ENCODE peak calls at places on chromosomes 11 and 22, in eight cellular contexts. Q is stomach, N is HL-60, A is fibroblast of lung, B is cardiac muscle cell, I is PC-9, X is spleen, F is thoracic aorta. Y is an unnamed sample.

GRCh38 chr11:48017105-48017874 is 36.9 kb downstream of the PTPRJ start:
- DNase-seq in F (no peak), N (no peak), B (no peak), Q (no peak), I (no peak), A (no peak), X (peak), Y (no peak)

GRCh38 chr11:78350646-78351165 is 66.9 kb downstream of the GAB2 start:
- DNase-seq in N (peak), A (peak), X (no peak), F (no peak), Q (no peak), I (no peak), B (no peak), Y (no peak)

GRCh38 chr22:37228106-37229011 is 15.7 kb downstream of the RAC2 start:
- DNase-seq in A (peak), X (peak), I (peak), Q (no peak), B (no peak), F (no peak), N (no peak), Y (no peak)

GRCh38 chr11:117468888-117469287 is 141.2 kb downstream of the CEP164 start:
- DNase-seq in Q (no peak), F (no peak), X (peak), N (no peak), B (no peak), A (no peak), I (no peak), Y (no peak)

GRCh38 chr11:34329876-34330275 is 27.9 kb downstream of the ABTB2 start:
- DNase-seq in I (no peak), A (no peak), B (no peak), X (no peak), F (no peak), Q (no peak), N (no peak), Y (no peak)

GRCh38 chr11:46918778-46919513 is 596 bp upstream of the LRP4 start:
- DNase-seq in N (no peak), F (no peak), I (no peak), A (no peak), B (no peak), X (no peak), Q (no peak), Y (no peak)

GRCh38 chr22:41380993-41381328 is 781 bp upstream of the TEF start:
- DNase-seq in B (peak), X (no peak), I (no peak), Q (peak), F (peak), A (peak), N (no peak), Y (peak)

GRCh38 chr11:65586676-65587075 is 8.9 kb downstream of the KCNK7 start:
- DNase-seq in I (no peak), X (no peak), Q (no peak), B (peak), A (no peak), F (no peak), N (no peak), Y (no peak)

GRCh38 chr11:30002157-30002556 is 14.7 kb downstream of the KCNA4 start:
- DNase-seq in F (no peak), Q (no peak), B (no peak), I (no peak), A (no peak), N (no peak), X (no peak), Y (no peak)

GRCh38 chr11:61762798-61763197 is 10.4 kb downstream of the MYRF start:
- DNase-seq in Q (no peak), F (no peak), A (no peak), X (no peak), N (no peak), B (peak), I (no peak), Y (no peak)

GRCh38 chr11:126355324-126355925 is at the start of gene ST3GAL4:
- DNase-seq in X (peak), I (peak), Q (peak), F (no peak), N (peak), B (peak), A (peak), Y (peak)

GRCh38 chr11:87081358-87081757 is 43.6 kb downstream of the TMEM135 start:
- DNase-seq in N (no peak), Q (no peak), I (no peak), B (no peak), A (no peak), X (no peak), F (no peak), Y (no peak)

GRCh38 chr11:57798905-57799559 is 37.4 kb downstream of the CTNND1 start:
- DNase-seq in N (no peak), I (peak), X (no peak), F (no peak), B (no peak), A (peak), Q (peak), Y (peak)

DNA sequence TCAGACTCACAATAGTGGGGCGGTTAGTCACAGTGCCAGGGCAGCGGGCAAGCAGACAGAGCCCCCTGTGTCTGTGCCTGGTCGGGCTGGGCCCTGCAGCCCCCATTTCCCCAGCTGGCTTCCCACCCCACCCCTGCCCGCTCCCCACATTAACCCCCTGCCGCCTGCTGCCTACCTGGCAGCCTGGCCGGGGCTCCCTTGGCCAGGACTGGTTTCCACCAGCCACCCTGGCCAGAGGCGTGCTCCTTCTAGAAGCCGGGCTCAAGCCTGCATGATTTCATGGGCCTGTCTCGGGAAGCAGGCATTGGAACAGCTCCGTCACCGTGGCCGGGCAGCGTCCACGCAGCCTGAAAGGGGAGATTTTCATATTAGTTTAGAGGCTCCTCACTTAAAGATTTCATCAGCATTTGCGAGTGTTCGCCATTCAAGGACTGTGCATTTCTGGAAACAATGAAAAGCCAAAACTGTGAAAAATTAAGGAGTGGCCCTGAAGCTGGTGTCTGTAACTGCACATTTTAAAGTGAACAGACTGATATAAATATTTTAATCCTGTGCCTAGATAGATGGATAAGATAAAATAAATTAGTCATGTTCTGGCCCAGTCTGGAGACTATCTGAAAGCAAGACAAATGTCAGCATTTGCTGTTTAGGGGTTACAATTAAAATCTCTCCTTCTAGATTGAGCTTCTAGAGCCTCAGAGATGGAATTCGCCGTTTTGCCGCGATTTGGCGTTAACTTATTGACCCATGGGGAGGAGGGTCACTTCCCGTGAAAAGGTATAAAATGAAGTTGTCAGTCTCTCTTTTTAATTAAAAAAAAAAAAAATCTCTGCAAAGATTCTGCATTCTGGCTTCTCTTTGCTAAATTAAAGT is 79.4 kb upstream of the WNT7B start:
- DNase-seq in X (peak), N (no peak), I (no peak), F (no peak), Q (peak), B (no peak), A (peak), Y (no peak)
- H3K4me3 ChIP-seq in X (peak), N (no peak), I (no peak), F (peak), Q (peak), B (no peak), A (no peak), Y (no peak)

DNA sequence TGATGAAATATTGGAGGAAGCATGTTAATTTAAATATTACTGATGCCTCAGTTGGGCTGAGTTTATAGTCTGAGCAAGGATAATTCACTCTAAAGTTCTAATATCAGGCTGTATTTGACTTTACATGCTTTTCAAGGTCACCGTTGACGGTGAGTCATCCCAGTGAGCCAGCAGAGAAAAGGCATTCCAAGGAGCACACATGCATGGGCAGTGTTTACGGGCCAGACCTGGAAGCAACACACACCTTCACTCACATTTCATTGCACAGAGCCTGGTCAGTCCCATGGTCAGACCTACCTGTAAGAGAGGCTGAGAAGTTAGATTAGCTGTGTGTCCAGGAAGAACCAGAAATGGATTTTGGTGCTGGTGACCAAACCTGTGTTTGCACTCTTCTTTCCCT is 53.5 kb downstream of the COMMD9 start:
- DNase-seq in A (peak), B (no peak), I (no peak), X (no peak), N (no peak), F (no peak), Q (no peak), Y (no peak)
- H3K4me3 ChIP-seq in A (no peak), B (no peak), I (no peak), X (no peak), N (no peak), F (no peak), Q (no peak), Y (no peak)

GRCh38 chr11:11083441-11083840 is 225.6 kb upstream of the ZBED5 start:
- DNase-seq in I (no peak), B (no peak), F (no peak), A (no peak), X (no peak), Q (no peak), N (no peak), Y (no peak)
- H3K4me3 ChIP-seq in I (no peak), B (no peak), F (no peak), A (no peak), X (no peak), Q (no peak), N (no peak), Y (no peak)

DNA sequence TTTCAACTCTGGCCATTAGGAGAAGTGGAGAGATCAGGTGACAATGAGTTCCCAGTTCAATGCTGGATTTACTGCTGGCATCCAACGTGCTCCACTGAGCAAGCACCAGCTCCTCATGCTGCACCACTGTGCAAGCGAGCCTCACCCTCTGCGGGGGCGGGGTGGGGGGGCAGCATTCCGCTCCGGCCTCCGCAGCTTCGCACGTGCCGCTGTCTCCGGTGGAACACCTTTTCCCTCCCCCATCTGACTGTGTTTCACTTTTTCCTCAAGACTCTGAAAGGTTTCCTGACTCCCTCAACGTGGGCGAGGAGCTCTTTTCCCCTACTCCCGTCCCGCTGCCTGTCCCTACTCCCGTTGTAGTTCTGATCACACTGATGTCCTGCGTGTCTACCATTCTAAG is 835 bp upstream of the RHOD start:
- DNase-seq in X (no peak), F (no peak), B (no peak), A (peak), I (peak), N (no peak), Q (peak), Y (peak)
- H3K4me3 ChIP-seq in X (peak), F (peak), B (no peak), A (peak), I (peak), N (no peak), Q (peak), Y (peak)

GRCh38 chr22:26287382-26288228 is 118.3 kb downstream of the SEZ6L start:
- DNase-seq in B (no peak), X (no peak), Q (no peak), F (no peak), A (no peak), N (no peak), I (no peak), Y (no peak)
- H3K4me3 ChIP-seq in B (no peak), X (no peak), Q (no peak), F (no peak), A (no peak), N (no peak), I (no peak), Y (no peak)

GRCh38 chr11:124760806-124761205 is 1.3 kb downstream of the ESAM start:
- DNase-seq in X (no peak), I (no peak), F (no peak), Q (no peak), A (no peak), N (no peak), B (no peak), Y (no peak)
- H3K4me3 ChIP-seq in X (peak), I (peak), F (peak), Q (peak), A (no peak), N (no peak), B (no peak), Y (no peak)

Y was measured in Caco-2.